ENCODE peak calls at places on chromosomes 1 and 21, in ten cellular contexts. One of them, this sample, is unnamed.

GRCh38 chr1:88847618-88848017 is 43.7 kb downstream of the GTF2B start:
- DNase-seq in heart left ventricle: no peak
- DNase-seq in SK-N-SH: no peak
- DNase-seq in IMR-90: no peak
- DNase-seq in ovary: no peak
- DNase-seq in tibial artery: no peak
- DNase-seq in fibroblast of lung: no peak
- DNase-seq in heart right ventricle: no peak
- DNase-seq in A549: no peak
- DNase-seq in left ventricle myocardium inferior: no peak
- DNase-seq in this sample: no peak

GRCh38 chr1:17538428-17539130 is 919 bp upstream of the ARHGEF10L start:
- DNase-seq in heart left ventricle: no peak
- DNase-seq in SK-N-SH: peak
- DNase-seq in IMR-90: peak
- DNase-seq in ovary: peak
- DNase-seq in tibial artery: peak
- DNase-seq in fibroblast of lung: peak
- DNase-seq in heart right ventricle: no peak
- DNase-seq in A549: no peak
- DNase-seq in left ventricle myocardium inferior: no peak
- DNase-seq in this sample: no peak

GRCh38 chr1:84090447-84091244 is 53.4 kb upstream of the PRKACB start:
- DNase-seq in heart left ventricle: no peak
- DNase-seq in SK-N-SH: no peak
- DNase-seq in IMR-90: no peak
- DNase-seq in ovary: no peak
- DNase-seq in tibial artery: no peak
- DNase-seq in fibroblast of lung: no peak
- DNase-seq in heart right ventricle: no peak
- DNase-seq in A549: no peak
- DNase-seq in left ventricle myocardium inferior: no peak
- DNase-seq in this sample: no peak

GRCh38 chr1:233257786-233258185 is 37.7 kb downstream of the PCNX2 start:
- DNase-seq in heart left ventricle: no peak
- DNase-seq in SK-N-SH: no peak
- DNase-seq in IMR-90: no peak
- DNase-seq in ovary: no peak
- DNase-seq in tibial artery: no peak
- DNase-seq in fibroblast of lung: no peak
- DNase-seq in heart right ventricle: no peak
- DNase-seq in A549: no peak
- DNase-seq in left ventricle myocardium inferior: no peak
- DNase-seq in this sample: no peak

GRCh38 chr21:45893166-45894106 is 88.1 kb upstream of the COL6A1 start:
- DNase-seq in heart left ventricle: no peak
- DNase-seq in SK-N-SH: peak
- DNase-seq in IMR-90: no peak
- DNase-seq in ovary: no peak
- DNase-seq in tibial artery: no peak
- DNase-seq in fibroblast of lung: no peak
- DNase-seq in heart right ventricle: no peak
- DNase-seq in A549: no peak
- DNase-seq in left ventricle myocardium inferior: no peak
- DNase-seq in this sample: peak

GRCh38 chr1:205656236-205656635 is 24.1 kb downstream of the SLC45A3 start:
- DNase-seq in heart left ventricle: no peak
- DNase-seq in SK-N-SH: no peak
- DNase-seq in IMR-90: peak
- DNase-seq in ovary: no peak
- DNase-seq in tibial artery: no peak
- DNase-seq in fibroblast of lung: peak
- DNase-seq in heart right ventricle: no peak
- DNase-seq in A549: no peak
- DNase-seq in left ventricle myocardium inferior: no peak
- DNase-seq in this sample: no peak

GRCh38 chr1:91440845-91441244 is 36.2 kb upstream of the HFM1 start:
- DNase-seq in heart left ventricle: no peak
- DNase-seq in SK-N-SH: peak
- DNase-seq in IMR-90: no peak
- DNase-seq in ovary: no peak
- DNase-seq in tibial artery: no peak
- DNase-seq in fibroblast of lung: peak
- DNase-seq in heart right ventricle: no peak
- DNase-seq in A549: peak
- DNase-seq in left ventricle myocardium inferior: no peak
- DNase-seq in this sample: no peak

GRCh38 chr1:229023651-229024295 is 247.1 kb upstream of the RAB4A start:
- DNase-seq in heart left ventricle: peak
- DNase-seq in SK-N-SH: no peak
- DNase-seq in IMR-90: no peak
- DNase-seq in ovary: no peak
- DNase-seq in tibial artery: no peak
- DNase-seq in fibroblast of lung: no peak
- DNase-seq in heart right ventricle: no peak
- DNase-seq in A549: no peak
- DNase-seq in left ventricle myocardium inferior: peak
- DNase-seq in this sample: peak

GRCh38 chr1:225422795-225423517 is 4.9 kb downstream of the LBR start:
- DNase-seq in heart left ventricle: no peak
- DNase-seq in SK-N-SH: peak
- DNase-seq in IMR-90: no peak
- DNase-seq in ovary: no peak
- DNase-seq in tibial artery: no peak
- DNase-seq in fibroblast of lung: no peak
- DNase-seq in heart right ventricle: no peak
- DNase-seq in A549: no peak
- DNase-seq in left ventricle myocardium inferior: no peak
- DNase-seq in this sample: no peak

GRCh38 chr1:233390842-233391241 is 63.3 kb downstream of the MAP3K21 start:
- DNase-seq in heart left ventricle: no peak
- DNase-seq in SK-N-SH: no peak
- DNase-seq in IMR-90: no peak
- DNase-seq in ovary: no peak
- DNase-seq in tibial artery: no peak
- DNase-seq in fibroblast of lung: no peak
- DNase-seq in heart right ventricle: no peak
- DNase-seq in A549: no peak
- DNase-seq in left ventricle myocardium inferior: no peak
- DNase-seq in this sample: no peak

GRCh38 chr21:28283652-28284490 is 708.8 kb downstream of the LTN1 start:
- DNase-seq in heart left ventricle: no peak
- DNase-seq in SK-N-SH: peak
- DNase-seq in IMR-90: peak
- DNase-seq in ovary: no peak
- DNase-seq in tibial artery: no peak
- DNase-seq in fibroblast of lung: peak
- DNase-seq in heart right ventricle: no peak
- DNase-seq in A549: no peak
- DNase-seq in left ventricle myocardium inferior: no peak
- DNase-seq in this sample: no peak

GRCh38 chr1:67831850-67832513 is 1.3 kb downstream of the GNG12 start:
- DNase-seq in heart left ventricle: peak
- DNase-seq in SK-N-SH: peak
- DNase-seq in IMR-90: peak
- DNase-seq in ovary: peak
- DNase-seq in tibial artery: peak
- DNase-seq in fibroblast of lung: peak
- DNase-seq in heart right ventricle: peak
- DNase-seq in A549: peak
- DNase-seq in left ventricle myocardium inferior: peak
- DNase-seq in this sample: peak

GRCh38 chr1:2258996-2259395 is 30.9 kb downstream of the SKI start:
- DNase-seq in heart left ventricle: peak
- DNase-seq in SK-N-SH: no peak
- DNase-seq in IMR-90: no peak
- DNase-seq in ovary: no peak
- DNase-seq in tibial artery: no peak
- DNase-seq in fibroblast of lung: no peak
- DNase-seq in heart right ventricle: no peak
- DNase-seq in A549: no peak
- DNase-seq in left ventricle myocardium inferior: no peak
- DNase-seq in this sample: peak

GRCh38 chr21:44870748-44871495 is 2.6 kb downstream of the PTTG1IP start:
- DNase-seq in heart left ventricle: peak
- DNase-seq in SK-N-SH: no peak
- DNase-seq in IMR-90: no peak
- DNase-seq in ovary: no peak
- DNase-seq in tibial artery: peak
- DNase-seq in fibroblast of lung: no peak
- DNase-seq in heart right ventricle: peak
- DNase-seq in A549: no peak
- DNase-seq in left ventricle myocardium inferior: peak
- DNase-seq in this sample: peak

GRCh38 chr1:53771648-53772047 is 32.7 kb upstream of the GLIS1 start:
- DNase-seq in heart left ventricle: no peak
- DNase-seq in SK-N-SH: no peak
- DNase-seq in IMR-90: peak
- DNase-seq in ovary: no peak
- DNase-seq in tibial artery: no peak
- DNase-seq in fibroblast of lung: peak
- DNase-seq in heart right ventricle: no peak
- DNase-seq in A549: no peak
- DNase-seq in left ventricle myocardium inferior: no peak
- DNase-seq in this sample: no peak

GRCh38 chr1:2095981-2096736 is 45.9 kb downstream of the PRKCZ start:
- DNase-seq in heart left ventricle: no peak
- DNase-seq in SK-N-SH: no peak
- DNase-seq in IMR-90: no peak
- DNase-seq in ovary: no peak
- DNase-seq in tibial artery: no peak
- DNase-seq in fibroblast of lung: no peak
- DNase-seq in heart right ventricle: no peak
- DNase-seq in A549: no peak
- DNase-seq in left ventricle myocardium inferior: no peak
- DNase-seq in this sample: no peak

DNA sequence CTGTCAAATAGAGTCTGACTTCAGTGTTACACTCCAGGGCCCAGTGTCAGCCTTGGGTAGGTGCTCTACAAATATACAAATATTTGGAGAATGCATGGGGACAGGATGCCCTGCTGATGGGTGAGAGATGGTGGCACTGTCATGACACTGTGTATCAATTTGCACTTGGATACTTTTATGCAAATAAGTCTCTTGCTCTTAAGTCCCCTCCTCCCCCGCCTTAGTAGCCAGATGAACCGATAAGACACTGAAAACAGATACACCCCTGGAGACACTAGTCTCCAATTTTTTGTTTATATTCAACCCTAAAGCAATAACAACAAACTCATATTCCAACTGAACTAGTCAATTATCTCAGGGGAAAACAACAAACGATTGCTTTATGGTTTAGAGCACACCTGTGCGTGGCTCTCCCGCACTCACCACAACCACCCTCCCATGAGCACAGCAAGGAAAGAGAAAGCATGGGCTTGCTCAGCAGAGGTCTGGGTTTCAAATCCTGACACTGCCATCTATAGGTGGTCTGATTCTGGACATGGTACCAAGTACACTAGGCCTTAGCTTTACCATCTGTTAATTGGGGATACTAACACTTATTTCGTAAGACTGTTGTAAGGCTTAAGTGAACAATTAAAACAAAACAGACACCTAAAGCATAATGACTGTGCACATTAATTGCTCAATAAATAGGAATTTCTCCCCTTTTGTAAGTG is 50.3 kb downstream of the HIVEP3 start:
- DNase-seq in heart left ventricle: no peak
- DNase-seq in SK-N-SH: no peak
- DNase-seq in IMR-90: no peak
- DNase-seq in ovary: no peak
- DNase-seq in tibial artery: no peak
- DNase-seq in fibroblast of lung: no peak
- DNase-seq in heart right ventricle: no peak
- DNase-seq in A549: no peak
- DNase-seq in left ventricle myocardium inferior: no peak
- DNase-seq in this sample: no peak
- TF ChIP-seq CTCF in heart left ventricle: no peak
- TF ChIP-seq CTCF in SK-N-SH: peak
- TF ChIP-seq CTCF in IMR-90: no peak
- TF ChIP-seq CTCF in ovary: no peak
- TF ChIP-seq CTCF in tibial artery: no peak
- TF ChIP-seq CTCF in fibroblast of lung: no peak
- TF ChIP-seq CTCF in heart right ventricle: peak
- TF ChIP-seq CTCF in A549: no peak
- TF ChIP-seq CTCF in left ventricle myocardium inferior: no peak
- TF ChIP-seq CTCF in this sample: no peak

DNA sequence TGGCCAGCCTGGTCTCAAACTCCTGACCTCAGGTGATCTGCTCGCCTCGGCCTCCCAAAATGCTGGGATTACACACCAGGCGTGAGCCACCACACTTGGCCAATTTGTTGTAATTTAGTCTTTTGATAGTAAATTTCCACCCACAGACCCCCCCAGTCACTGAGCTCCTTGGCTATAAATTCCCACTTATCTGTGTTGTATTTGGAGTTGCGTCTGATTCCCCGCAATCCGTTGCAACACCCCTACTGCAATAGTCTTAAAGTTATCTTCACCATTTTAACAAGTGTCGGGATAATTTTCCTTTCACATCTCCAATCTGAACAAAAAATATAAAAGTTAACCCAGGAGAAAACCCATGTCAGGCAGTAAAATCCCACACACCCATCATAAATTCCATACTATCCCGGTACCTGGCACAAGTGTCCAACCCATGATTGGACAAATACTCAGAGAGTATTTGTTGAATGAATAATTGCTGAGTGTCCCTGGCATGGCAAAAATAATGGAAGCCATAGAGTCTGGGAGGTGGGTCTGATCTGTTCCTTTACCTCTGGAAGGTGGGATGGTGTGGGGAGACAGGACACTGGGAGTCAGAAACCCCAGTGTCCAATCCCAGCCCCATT is 9.3 kb upstream of the CNR2 start:
- DNase-seq in heart left ventricle: no peak
- DNase-seq in SK-N-SH: no peak
- DNase-seq in IMR-90: no peak
- DNase-seq in ovary: no peak
- DNase-seq in tibial artery: peak
- DNase-seq in fibroblast of lung: no peak
- DNase-seq in heart right ventricle: no peak
- DNase-seq in A549: no peak
- DNase-seq in left ventricle myocardium inferior: no peak
- DNase-seq in this sample: no peak
- H3K27ac ChIP-seq in heart left ventricle: no peak
- H3K27ac ChIP-seq in SK-N-SH: no peak
- H3K27ac ChIP-seq in IMR-90: no peak
- H3K27ac ChIP-seq in ovary: no peak
- H3K27ac ChIP-seq in tibial artery: no peak
- H3K27ac ChIP-seq in fibroblast of lung: no peak
- H3K27ac ChIP-seq in heart right ventricle: no peak
- H3K27ac ChIP-seq in A549: no peak
- H3K27ac ChIP-seq in left ventricle myocardium inferior: no peak
- H3K27ac ChIP-seq in this sample: no peak

GRCh38 chr1:175757381-175758015 is 14.1 kb upstream of the TNR start:
- DNase-seq in heart left ventricle: no peak
- DNase-seq in SK-N-SH: no peak
- DNase-seq in IMR-90: no peak
- DNase-seq in ovary: no peak
- DNase-seq in tibial artery: no peak
- DNase-seq in fibroblast of lung: no peak
- DNase-seq in heart right ventricle: peak
- DNase-seq in A549: peak
- DNase-seq in left ventricle myocardium inferior: no peak
- DNase-seq in this sample: no peak
- TF ChIP-seq CTCF in heart left ventricle: peak
- TF ChIP-seq CTCF in SK-N-SH: peak
- TF ChIP-seq CTCF in IMR-90: peak
- TF ChIP-seq CTCF in ovary: no peak
- TF ChIP-seq CTCF in tibial artery: peak
- TF ChIP-seq CTCF in fibroblast of lung: peak
- TF ChIP-seq CTCF in heart right ventricle: peak
- TF ChIP-seq CTCF in A549: peak
- TF ChIP-seq CTCF in left ventricle myocardium inferior: peak
- TF ChIP-seq CTCF in this sample: peak

GRCh38 chr1:44238651-44239050 is 25.4 kb downstream of the DMAP1 start:
- DNase-seq in heart left ventricle: no peak
- DNase-seq in SK-N-SH: no peak
- DNase-seq in IMR-90: no peak
- DNase-seq in ovary: no peak
- DNase-seq in tibial artery: no peak
- DNase-seq in fibroblast of lung: no peak
- DNase-seq in heart right ventricle: no peak
- DNase-seq in A549: no peak
- DNase-seq in left ventricle myocardium inferior: no peak
- DNase-seq in this sample: no peak
- H3K27ac ChIP-seq in heart left ventricle: no peak
- H3K27ac ChIP-seq in SK-N-SH: no peak
- H3K27ac ChIP-seq in IMR-90: no peak
- H3K27ac ChIP-seq in ovary: no peak
- H3K27ac ChIP-seq in tibial artery: peak
- H3K27ac ChIP-seq in fibroblast of lung: no peak
- H3K27ac ChIP-seq in heart right ventricle: no peak
- H3K27ac ChIP-seq in A549: no peak
- H3K27ac ChIP-seq in left ventricle myocardium inferior: no peak
- H3K27ac ChIP-seq in this sample: no peak